ENCODE peak calls at places on chromosomes 7 and 10, in eight cellular contexts. D is OCI-LY7; W is fibroblast of pulmonary artery; T is mammary epithelial cell; J is foreskin fibroblast; R is astrocyte of the spinal cord; L is CD8-positive, alpha-beta T cell; U is brain microvascular endothelial cell. G is an unnamed sample.

GRCh38 chr7:143126146-143126545 is 5.7 kb upstream of the PIP start:
- DNase-seq in U (peak), R (no peak), J (peak), D (no peak), L (no peak), T (peak), W (peak), G (no peak)

GRCh38 chr7:106215868-106216516 is 68.8 kb downstream of the NAMPT start:
- DNase-seq in D (no peak), R (no peak), L (no peak), U (no peak), T (no peak), J (no peak), W (no peak), G (no peak)

GRCh38 chr10:1472605-1473004 is 264.7 kb downstream of the ADARB2 start:
- DNase-seq in W (no peak), R (no peak), J (no peak), T (no peak), U (no peak), L (no peak), D (no peak), G (no peak)

GRCh38 chr7:76356823-76357222 is 2.0 kb downstream of the YWHAG start:
- DNase-seq in R (peak), W (peak), T (peak), L (no peak), U (no peak), D (peak), J (no peak), G (peak)

GRCh38 chr7:2926898-2927405 is 82.8 kb upstream of the GNA12 start:
- DNase-seq in R (no peak), W (no peak), D (peak), L (no peak), T (no peak), J (no peak), U (no peak), G (no peak)

GRCh38 chr7:33692956-33693355 is 212.4 kb upstream of the BMPER start:
- DNase-seq in T (peak), J (peak), W (peak), R (peak), L (no peak), U (peak), D (no peak), G (peak)

GRCh38 chr7:9958461-9958860 is 1015.2 kb upstream of the PHF14 start:
- DNase-seq in D (no peak), J (no peak), R (no peak), W (no peak), U (no peak), T (no peak), L (no peak), G (no peak)

GRCh38 chr7:157785021-157785441 is 448.2 kb downstream of the DNAJB6 start:
- DNase-seq in U (no peak), W (no peak), D (no peak), R (peak), T (no peak), L (no peak), J (no peak), G (no peak)

GRCh38 chr7:3243680-3244079 is 57.4 kb upstream of the SDK1 start:
- DNase-seq in R (no peak), W (no peak), J (no peak), L (no peak), D (no peak), U (no peak), T (no peak), G (no peak)

GRCh38 chr10:73576178-73576889 is 14.8 kb downstream of the USP54 start:
- DNase-seq in T (peak), R (peak), J (peak), U (peak), L (no peak), D (no peak), W (peak), G (peak)

GRCh38 chr7:1531263-1531978 is 919 bp downstream of the MAFK start:
- DNase-seq in R (peak), U (no peak), W (peak), T (no peak), J (no peak), L (peak), D (peak), G (no peak)

GRCh38 chr10:101301111-101301731 is 52.7 kb upstream of the BTRC start:
- DNase-seq in D (peak), T (peak), J (no peak), W (peak), R (no peak), U (peak), L (peak), G (peak)

GRCh38 chr7:132709971-132710567 is 133.8 kb upstream of the PLXNA4 start:
- DNase-seq in R (peak), J (peak), W (peak), L (peak), U (peak), D (peak), T (peak), G (peak)

GRCh38 chr10:9147475-9147874 is 1093.0 kb downstream of the GATA3 start:
- DNase-seq in T (no peak), L (no peak), R (no peak), W (no peak), U (no peak), J (no peak), D (no peak), G (no peak)

GRCh38 chr10:72240371-72240770 is 24.3 kb upstream of the ASCC1 start:
- DNase-seq in D (no peak), L (no peak), J (no peak), T (no peak), R (no peak), W (no peak), U (no peak), G (no peak)

GRCh38 chr7:150402671-150403321 is 23.7 kb downstream of the ZNF775 start:
- DNase-seq in L (no peak), J (no peak), R (no peak), D (no peak), T (no peak), U (no peak), W (no peak), G (no peak)

GRCh38 chr10:70726909-70727495 is 54.7 kb downstream of the ADAMTS14 start:
- DNase-seq in T (no peak), W (no peak), R (no peak), U (no peak), J (no peak), D (no peak), L (no peak), G (no peak)

GRCh38 chr10:114714281-114714741 is 56.2 kb upstream of the ABLIM1 start:
- DNase-seq in U (peak), R (peak), L (no peak), T (peak), W (peak), J (peak), D (no peak), G (peak)

GRCh38 chr10:60008816-60009215 is 102.5 kb upstream of the CCDC6 start:
- DNase-seq in J (no peak), D (no peak), R (no peak), W (no peak), T (no peak), L (no peak), U (no peak), G (no peak)

GRCh38 chr7:46847126-46847525 is 734.8 kb downstream of the TNS3 start:
- DNase-seq in L (no peak), W (no peak), R (no peak), J (no peak), U (no peak), T (no peak), D (no peak), G (peak)

GRCh38 chr7:82376739-82377138 is 66.8 kb downstream of the CACNA2D1 start:
- DNase-seq in D (no peak), U (no peak), L (no peak), J (no peak), R (no peak), T (no peak), W (no peak), G (no peak)

GRCh38 chr10:110628161-110628560 is 16.0 kb upstream of the RBM20 start:
- DNase-seq in J (no peak), T (no peak), W (no peak), L (no peak), R (no peak), D (no peak), U (no peak), G (no peak)

GRCh38 chr7:37901236-37901827 is 15.3 kb downstream of the SFRP4 start:
- DNase-seq in R (peak), L (no peak), U (peak), W (peak), J (no peak), D (peak), T (peak), G (no peak)

GRCh38 chr10:103706047-103706446 is 149.3 kb downstream of the SH3PXD2A start:
- DNase-seq in D (no peak), U (no peak), L (no peak), R (no peak), T (no peak), W (no peak), J (no peak), G (no peak)

GRCh38 chr10:50637003-50637579 is 13.3 kb upstream of the SGMS1 start:
- DNase-seq in L (no peak), U (no peak), R (peak), W (no peak), T (peak), J (peak), D (no peak), G (no peak)

GRCh38 chr7:91248996-91249395 is 15.2 kb upstream of the FZD1 start:
- DNase-seq in W (no peak), T (peak), U (no peak), J (no peak), D (no peak), R (no peak), L (no peak), G (no peak)

GRCh38 chr7:50681451-50682045 is 101.1 kb downstream of the GRB10 start:
- DNase-seq in D (no peak), U (no peak), W (no peak), R (no peak), L (no peak), T (no peak), J (no peak), G (no peak)

GRCh38 chr10:26455567-26456315 is 17.6 kb downstream of the APBB1IP start:
- DNase-seq in T (no peak), U (no peak), J (no peak), D (no peak), W (peak), R (no peak), L (no peak), G (no peak)

GRCh38 chr10:5951167-5951711 is 26.1 kb downstream of the IL15RA start:
- DNase-seq in U (no peak), R (no peak), T (peak), J (no peak), W (peak), L (no peak), D (no peak), G (peak)

GRCh38 chr10:123994417-123995081 is 98.8 kb downstream of the CHST15 start:
- DNase-seq in T (peak), L (peak), U (peak), J (peak), D (peak), W (peak), R (peak), G (peak)

GRCh38 chr7:81887098-81887497 is 117.3 kb upstream of the HGF start:
- DNase-seq in W (peak), R (no peak), U (no peak), J (no peak), T (no peak), D (peak), L (no peak), G (no peak)

GRCh38 chr7:25454562-25455031 is 226.3 kb upstream of the NPVF start:
- DNase-seq in D (no peak), U (no peak), W (peak), L (no peak), J (no peak), T (no peak), R (no peak), G (no peak)

GRCh38 chr7:91083855-91084644 is 180.2 kb upstream of the FZD1 start:
- DNase-seq in D (no peak), L (no peak), J (no peak), T (no peak), W (peak), R (no peak), U (no peak), G (no peak)

GRCh38 chr7:21542891-21543527 is at the start of gene DNAH11:
- DNase-seq in U (no peak), L (no peak), J (peak), D (no peak), R (peak), W (peak), T (peak), G (no peak)

GRCh38 chr7:101363734-101364374 is 1.2 kb downstream of the COL26A1 start:
- DNase-seq in W (peak), J (peak), U (no peak), R (peak), L (peak), T (peak), D (peak), G (peak)
- TF ChIP-seq CTCF in W (peak), J (peak), U (peak), R (peak), L (peak), T (peak), D (peak), G (peak)

GRCh38 chr7:97149843-97150242 is 32.3 kb downstream of the SDHAF3 start:
- DNase-seq in T (no peak), L (no peak), J (peak), D (no peak), W (peak), U (no peak), R (no peak), G (peak)

DNA sequence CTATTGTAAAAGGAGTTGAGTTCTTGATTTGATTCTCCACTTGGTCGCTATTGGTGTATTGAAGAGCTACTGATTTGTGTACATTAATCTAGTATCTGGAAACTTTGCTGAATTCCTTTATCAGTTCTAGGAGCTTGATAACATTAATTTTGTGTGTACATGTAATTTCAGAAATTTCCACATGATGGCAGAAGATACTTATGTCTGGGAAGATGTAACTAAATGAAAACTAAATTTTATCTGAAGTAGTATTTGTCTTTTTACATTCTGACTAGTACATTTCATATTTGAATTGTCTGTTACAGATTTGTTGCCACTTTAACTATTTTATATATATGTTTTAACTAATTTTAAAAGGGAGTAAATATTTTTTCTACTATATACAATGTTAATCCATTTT is 27.6 kb downstream of the SDHAF3 start:
- DNase-seq in D (peak), W (peak), L (no peak), J (peak), U (no peak), R (peak), T (peak), G (peak)
- TF ChIP-seq CTCF in D (peak), W (peak), L (peak), J (peak), U (no peak), R (peak), T (peak), G (peak)

DNA sequence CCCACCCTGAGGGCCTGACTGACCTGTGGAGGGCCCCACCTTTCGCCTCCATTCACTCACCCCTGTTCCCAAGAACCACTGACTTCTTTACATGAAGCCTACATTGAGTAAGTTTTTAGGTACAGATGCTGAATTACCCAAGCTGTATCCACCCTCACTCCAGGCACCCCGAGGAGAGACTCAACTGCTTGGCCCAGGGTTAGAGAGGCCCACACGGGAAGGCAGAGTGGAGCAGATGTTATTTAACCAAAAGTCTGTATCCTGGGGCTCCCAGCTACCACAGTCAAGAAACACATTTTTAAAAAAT is 213.1 kb upstream of the FRMD4A start:
- DNase-seq in D (no peak), J (no peak), L (no peak), U (no peak), W (no peak), T (no peak), R (no peak), G (no peak)
- TF ChIP-seq CTCF in D (no peak), J (no peak), L (no peak), U (no peak), W (no peak), T (no peak), R (no peak), G (no peak)

GRCh38 chr7:100632951-100633717 is 8.2 kb downstream of the TFR2 start:
- DNase-seq in D (peak), W (peak), U (no peak), J (no peak), L (peak), R (peak), T (peak), G (peak)
- TF ChIP-seq CTCF in D (peak), W (peak), U (peak), J (peak), L (peak), R (peak), T (no peak), G (peak)

GRCh38 chr10:53839437-53840039 is 961.5 kb downstream of the PCDH15 start:
- DNase-seq in D (peak), L (no peak), U (no peak), T (peak), W (peak), R (peak), J (no peak), G (no peak)
- TF ChIP-seq CTCF in D (peak), L (no peak), U (peak), T (peak), W (peak), R (peak), J (no peak), G (peak)

DNA sequence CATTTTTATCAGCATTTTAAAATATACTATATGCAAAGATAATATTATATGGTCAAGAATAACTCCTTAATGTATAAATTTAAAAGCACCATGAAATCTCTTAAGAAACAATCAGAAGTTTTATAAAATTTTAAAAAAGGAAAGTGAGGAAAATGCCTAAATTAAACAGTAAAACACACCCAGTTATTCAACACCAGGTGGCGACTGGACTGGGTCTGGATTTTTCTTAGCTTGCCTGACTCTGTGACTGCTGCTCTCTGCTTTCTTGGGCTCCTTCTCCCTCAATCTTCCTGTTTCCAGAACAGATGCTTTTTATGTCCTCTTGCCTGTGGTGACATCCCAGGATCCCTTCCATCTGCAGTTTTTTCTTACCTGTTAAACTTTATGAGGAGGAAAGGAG is 200.3 kb downstream of the BICC1 start:
- DNase-seq in J (no peak), U (no peak), T (no peak), W (no peak), R (no peak), D (no peak), L (no peak), G (no peak)
- TF ChIP-seq CTCF in J (peak), U (peak), T (peak), W (peak), R (peak), D (no peak), L (no peak), G (peak)

GRCh38 chr10:93208717-93209464 is 135.2 kb downstream of the CYP26A1 start:
- DNase-seq in L (no peak), W (peak), U (peak), D (no peak), T (peak), J (no peak), R (peak), G (no peak)

GRCh38 chr10:93211989-93212388 is 138.3 kb downstream of the CYP26A1 start:
- DNase-seq in U (no peak), J (no peak), T (no peak), D (no peak), W (no peak), R (no peak), L (no peak), G (no peak)

GRCh38 chr10:93204494-93205485 is 131.1 kb downstream of the CYP26A1 start:
- DNase-seq in R (no peak), U (no peak), L (no peak), T (no peak), W (no peak), J (no peak), D (no peak), G (no peak)

GRCh38 chr10:93206652-93207051 is 133.0 kb downstream of the CYP26A1 start:
- DNase-seq in U (no peak), J (no peak), T (no peak), W (no peak), R (no peak), L (no peak), D (no peak), G (no peak)
- TF ChIP-seq CTCF in U (peak), J (no peak), T (no peak), W (no peak), R (no peak), L (no peak), D (no peak), G (peak)

GRCh38 chr7:36280840-36281812 is 108.5 kb upstream of the ANLN start:
- DNase-seq in W (peak), U (peak), L (no peak), J (peak), D (no peak), R (peak), T (peak), G (peak)
- TF ChIP-seq CTCF in W (no peak), U (peak), L (no peak), J (no peak), D (no peak), R (no peak), T (peak), G (no peak)

GRCh38 chr10:23693895-23694294 is 255.0 kb downstream of the OTUD1 start:
- DNase-seq in W (no peak), T (no peak), R (no peak), L (no peak), J (no peak), D (no peak), U (no peak), G (no peak)

GRCh38 chr10:23694446-23694920 is 255.6 kb downstream of the OTUD1 start:
- DNase-seq in W (no peak), U (no peak), R (peak), T (peak), J (no peak), L (no peak), D (no peak), G (no peak)

GRCh38 chr10:23695825-23696420 is 257.0 kb downstream of the OTUD1 start:
- DNase-seq in L (no peak), J (no peak), U (no peak), R (no peak), W (no peak), T (no peak), D (no peak), G (no peak)

GRCh38 chr10:23696476-23696875 is 257.6 kb downstream of the OTUD1 start:
- DNase-seq in L (no peak), J (no peak), T (peak), R (no peak), D (no peak), W (no peak), U (no peak), G (no peak)

DNA sequence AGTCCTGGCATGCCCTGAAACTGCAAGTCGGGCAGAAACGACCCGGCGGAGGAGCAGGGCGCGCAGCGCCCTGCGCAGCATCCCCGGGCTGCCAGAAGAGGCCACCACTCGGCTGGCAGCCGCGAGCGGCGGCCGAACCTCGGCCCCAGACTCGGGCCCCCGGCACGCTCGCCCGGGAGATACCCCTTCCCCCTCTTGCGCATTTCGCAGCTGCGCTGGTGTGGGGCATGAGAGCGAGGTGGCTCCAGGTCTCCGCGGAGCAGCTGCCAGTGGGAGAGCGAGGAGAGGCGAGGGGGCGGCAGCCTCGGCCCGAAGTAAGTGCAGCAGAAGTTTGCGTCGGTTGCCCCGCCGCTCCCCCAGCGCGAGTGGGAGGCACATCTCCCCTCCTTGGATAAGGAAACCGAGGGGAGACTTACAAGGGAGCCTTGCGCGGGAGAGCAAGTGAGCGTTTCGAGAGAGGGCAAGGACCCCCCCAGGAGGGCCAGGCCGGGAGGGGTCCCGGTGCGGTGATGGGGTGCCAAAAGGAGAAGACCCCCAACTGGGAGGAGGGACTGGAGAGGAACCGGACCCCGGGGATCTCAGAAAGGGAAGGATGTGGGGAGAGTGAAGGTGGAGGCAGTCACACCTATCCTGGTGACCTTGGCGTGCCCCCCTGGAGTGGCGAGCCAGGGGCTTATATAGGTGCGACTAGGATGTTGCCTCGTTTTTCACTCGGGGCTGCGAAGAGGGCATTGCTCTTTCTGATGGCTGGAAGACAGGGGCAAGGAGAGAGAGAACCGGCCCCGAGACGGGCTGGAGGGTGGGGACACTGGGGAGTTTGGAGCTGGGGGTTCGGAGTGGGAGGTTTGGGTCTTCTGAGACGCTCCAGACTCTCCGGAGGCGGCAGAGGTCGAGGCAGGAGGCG is 256.3 kb downstream of the OTUD1 start:
- DNase-seq in D (no peak), T (no peak), W (no peak), L (no peak), J (no peak), R (no peak), U (no peak), G (no peak)
- TF ChIP-seq CTCF in D (no peak), T (no peak), W (no peak), L (no peak), J (no peak), R (no peak), U (no peak), G (no peak)

G was measured in HFFc6.